ENCODE peak calls at places on chromosomes 16 and 17, in six cellular contexts. E, N, K, H, A and T are unnamed samples.

GRCh38 chr17:45013021-45013997 is 38.1 kb downstream of the DCAKD start:
- DNase-seq in E (no peak), N (no peak), K (no peak), H (no peak), A (no peak), T (no peak)

GRCh38 chr16:81143921-81144471 is 47.8 kb upstream of the GCSH start:
- DNase-seq in E (no peak), N (no peak), K (no peak), H (no peak), A (no peak), T (no peak)

GRCh38 chr16:83954577-83955016 is 1.6 kb downstream of the OSGIN1 start:
- DNase-seq in E (no peak), N (no peak), K (no peak), H (peak; percentile 39), A (no peak), T (no peak)

GRCh38 chr16:252366-253337 is 18.0 kb downstream of the FAM234A start:
- DNase-seq in E (no peak), N (no peak), K (no peak), H (no peak), A (no peak), T (no peak)

GRCh38 chr17:15398291-15398690 is 56.9 kb upstream of the TEKT3 start:
- DNase-seq in E (no peak), N (no peak), K (no peak), H (peak; percentile 75), A (no peak), T (no peak)

GRCh38 chr16:2365895-2366294 is 25.4 kb upstream of the ABCA3 start:
- DNase-seq in E (no peak), N (no peak), K (no peak), H (no peak), A (no peak), T (no peak)

GRCh38 chr17:55723488-55723848 is 804 bp upstream of the TMEM100 start:
- DNase-seq in E (no peak), N (no peak), K (no peak), H (no peak), A (no peak), T (no peak)

GRCh38 chr17:67421869-67422273 is 44.8 kb downstream of the PITPNC1 start:
- DNase-seq in E (no peak), N (peak; percentile 57), K (no peak), H (peak; percentile 77), A (peak; percentile 61), T (no peak)

GRCh38 chr17:47717261-47717697 is 15.8 kb upstream of the TBX21 start:
- DNase-seq in E (no peak), N (no peak), K (no peak), H (peak; percentile 68), A (no peak), T (no peak)

GRCh38 chr17:67420994-67421393 is 43.9 kb downstream of the PITPNC1 start:
- DNase-seq in E (no peak), N (no peak), K (no peak), H (no peak), A (no peak), T (no peak)

GRCh38 chr16:25426829-25427228 is 169.2 kb upstream of the ZKSCAN2 start:
- DNase-seq in E (no peak), N (no peak), K (no peak), H (no peak), A (no peak), T (no peak)

GRCh38 chr16:85624646-85625045 is 11.5 kb downstream of the GSE1 start:
- DNase-seq in E (no peak), N (no peak), K (no peak), H (no peak), A (no peak), T (no peak)

GRCh38 chr16:49503242-49504022 is 129.8 kb downstream of the C16orf78 start:
- DNase-seq in E (no peak), N (no peak), K (no peak), H (peak; percentile 88), A (no peak), T (no peak)

GRCh38 chr16:80824623-80825364 is 20.4 kb upstream of the CDYL2 start:
- DNase-seq in E (no peak), N (no peak), K (no peak), H (peak; percentile 63), A (peak; percentile 35), T (no peak)

GRCh38 chr17:73007447-73007846 is 85.0 kb downstream of the SLC39A11 start:
- DNase-seq in E (no peak), N (no peak), K (no peak), H (no peak), A (no peak), T (no peak)

GRCh38 chr16:68490829-68491575 is 42.7 kb upstream of the SMPD3 start:
- DNase-seq in E (no peak), N (no peak), K (peak; percentile 8), H (no peak), A (no peak), T (no peak)

GRCh38 chr17:64008830-64009229 is 10.7 kb downstream of the PRR29 start:
- DNase-seq in E (no peak), N (no peak), K (no peak), H (no peak), A (no peak), T (no peak)

GRCh38 chr17:40803617-40804082 is 3.9 kb upstream of the KRT28 start:
- DNase-seq in E (peak; percentile 37), N (peak; percentile 63), K (peak; percentile 83), H (peak; percentile 66), A (peak; percentile 66), T (peak; percentile 80)

GRCh38 chr16:50306287-50306686 is 39.9 kb downstream of the ADCY7 start:
- DNase-seq in E (no peak), N (no peak), K (no peak), H (no peak), A (no peak), T (no peak)

GRCh38 chr17:31596382-31597323 is 205.2 kb downstream of the RAB11FIP4 start:
- DNase-seq in E (no peak), N (no peak), K (no peak), H (peak; percentile 100), A (no peak), T (no peak)

GRCh38 chr17:79623786-79624657 is 13.2 kb upstream of the RBFOX3 start:
- DNase-seq in E (no peak), N (no peak), K (no peak), H (no peak), A (no peak), T (no peak)

GRCh38 chr17:40122466-40122943 is 734 bp downstream of the MSL1 start:
- DNase-seq in E (no peak), N (no peak), K (peak; percentile 32), H (peak; percentile 74), A (peak; percentile 16), T (peak; percentile 37)

GRCh38 chr16:49720225-49720624 is 135.7 kb downstream of the ZNF423 start:
- DNase-seq in E (no peak), N (no peak), K (no peak), H (no peak), A (no peak), T (no peak)

GRCh38 chr17:28173801-28174200 is 131.3 kb downstream of the NLK start:
- DNase-seq in E (no peak), N (no peak), K (no peak), H (peak; percentile 19), A (no peak), T (no peak)

GRCh38 chr16:54595636-54596035 is 309.0 kb upstream of the IRX3 start:
- DNase-seq in E (no peak), N (no peak), K (no peak), H (no peak), A (no peak), T (no peak)

GRCh38 chr16:77191259-77191969 is 424 bp downstream of the MON1B start:
- DNase-seq in E (no peak), N (peak; percentile 26), K (no peak), H (peak; percentile 73), A (peak; percentile 29), T (no peak)

GRCh38 chr17:39069114-39069756 is 82.2 kb downstream of the PLXDC1 start:
- DNase-seq in E (no peak), N (no peak), K (peak; percentile 38), H (peak; percentile 72), A (no peak), T (no peak)

GRCh38 chr17:2222901-2223616 is 80.5 kb downstream of the SMG6 start:
- DNase-seq in E (peak; percentile 45), N (peak; percentile 54), K (no peak), H (no peak), A (peak; percentile 39), T (no peak)

GRCh38 chr16:77967054-77968035 is 55.0 kb upstream of the CLEC3A start:
- DNase-seq in E (no peak), N (no peak), K (no peak), H (no peak), A (no peak), T (no peak)

GRCh38 chr16:13101828-13102227 is 200.4 kb downstream of the SHISA9 start:
- DNase-seq in E (no peak), N (no peak), K (no peak), H (no peak), A (no peak), T (no peak)

GRCh38 chr17:20922128-20922670 is 120.6 kb downstream of the USP22 start:
- DNase-seq in E (no peak), N (no peak), K (no peak), H (no peak), A (no peak), T (no peak)

GRCh38 chr16:3645504-3646347 is 8.8 kb upstream of the DNASE1 start:
- DNase-seq in E (no peak), N (no peak), K (peak; percentile 35), H (no peak), A (no peak), T (no peak)

GRCh38 chr17:55845385-55845784 is 94.5 kb downstream of the PCTP start:
- DNase-seq in E (no peak), N (no peak), K (no peak), H (no peak), A (no peak), T (peak; percentile 54)

GRCh38 chr16:85575910-85576309 is 37.2 kb upstream of the GSE1 start:
- DNase-seq in E (no peak), N (no peak), K (no peak), H (no peak), A (no peak), T (no peak)

GRCh38 chr16:85400305-85401205 is 212.6 kb upstream of the GSE1 start:
- DNase-seq in E (no peak), N (no peak), K (no peak), H (no peak), A (no peak), T (no peak)

GRCh38 chr17:49858796-49859195 is 10.9 kb upstream of the TAC4 start:
- DNase-seq in E (no peak), N (no peak), K (no peak), H (no peak), A (no peak), T (no peak)

GRCh38 chr16:10646581-10647263 is 48.0 kb downstream of the TEKT5 start:
- DNase-seq in E (no peak), N (no peak), K (no peak), H (no peak), A (no peak), T (no peak)

GRCh38 chr17:35748323-35748960 is 4.6 kb downstream of the GAS2L2 start:
- DNase-seq in E (no peak), N (no peak), K (no peak), H (no peak), A (no peak), T (no peak)